ENCODE peak calls at places on chromosome 14, in nine cellular contexts. One of them, this sample, is unnamed.
A peak's percentile ranks its signal among the peaks of the same experiment; 100 is the strongest.

GRCh38 chr14:50544911-50545310 is 12.5 kb upstream of the MAP4K5 start:
- DNase-seq in H9: no peak
- DNase-seq in T-helper 9 cell: no peak
- DNase-seq in effector memory CD8-positive, alpha-beta T cell: no peak
- DNase-seq in RKO: no peak
- DNase-seq in left lung: no peak
- DNase-seq in CD8-positive, alpha-beta T cell: no peak
- DNase-seq in stimulated activated CD4-positive, alpha-beta T cell treated with anti-CD3 and anti-CD28 coated beads, Interleukin-12 subunit alpha, Interleukin-12 subunit beta, amount 100 ng/mL, for 4 hours: no peak
- DNase-seq in Calu3: no peak
- DNase-seq in this sample: no peak

GRCh38 chr14:93019367-93019843 is 96.3 kb downstream of the ITPK1 start:
- DNase-seq in T-helper 9 cell: no peak
- DNase-seq in Calu3: no peak
- DNase-seq in stimulated activated CD4-positive, alpha-beta T cell treated with anti-CD3 and anti-CD28 coated beads, Interleukin-12 subunit alpha, Interleukin-12 subunit beta, amount 100 ng/mL, for 4 hours: no peak
- DNase-seq in H9: no peak
- DNase-seq in CD8-positive, alpha-beta T cell: no peak
- DNase-seq in RKO: no peak
- DNase-seq in effector memory CD8-positive, alpha-beta T cell: no peak
- DNase-seq in left lung: no peak
- DNase-seq in this sample: no peak

GRCh38 chr14:77105554-77105953 is 7.5 kb downstream of the CIPC start:
- DNase-seq in effector memory CD8-positive, alpha-beta T cell: no peak
- DNase-seq in T-helper 9 cell: no peak
- DNase-seq in left lung: no peak
- DNase-seq in Calu3: no peak
- DNase-seq in RKO: no peak
- DNase-seq in H9: no peak
- DNase-seq in stimulated activated CD4-positive, alpha-beta T cell treated with anti-CD3 and anti-CD28 coated beads, Interleukin-12 subunit alpha, Interleukin-12 subunit beta, amount 100 ng/mL, for 4 hours: no peak
- DNase-seq in CD8-positive, alpha-beta T cell: no peak
- DNase-seq in this sample: no peak

GRCh38 chr14:104432611-104433231 is 146.8 kb upstream of the C14orf180 start:
- DNase-seq in CD8-positive, alpha-beta T cell: peak; percentile 7
- DNase-seq in Calu3: no peak
- DNase-seq in effector memory CD8-positive, alpha-beta T cell: no peak
- DNase-seq in H9: peak; percentile 27
- DNase-seq in left lung: peak; percentile 77
- DNase-seq in stimulated activated CD4-positive, alpha-beta T cell treated with anti-CD3 and anti-CD28 coated beads, Interleukin-12 subunit alpha, Interleukin-12 subunit beta, amount 100 ng/mL, for 4 hours: no peak
- DNase-seq in RKO: no peak
- DNase-seq in T-helper 9 cell: no peak
- DNase-seq in this sample: no peak

GRCh38 chr14:104094709-104095425 is 9.4 kb downstream of the ASPG start:
- DNase-seq in effector memory CD8-positive, alpha-beta T cell: peak; percentile 74
- DNase-seq in Calu3: peak; percentile 87
- DNase-seq in left lung: peak; percentile 92
- DNase-seq in RKO: peak; percentile 25
- DNase-seq in H9: peak; percentile 89
- DNase-seq in T-helper 9 cell: peak; percentile 76
- DNase-seq in stimulated activated CD4-positive, alpha-beta T cell treated with anti-CD3 and anti-CD28 coated beads, Interleukin-12 subunit alpha, Interleukin-12 subunit beta, amount 100 ng/mL, for 4 hours: peak; percentile 77
- DNase-seq in CD8-positive, alpha-beta T cell: peak; percentile 71
- DNase-seq in this sample: peak; percentile 79

GRCh38 chr14:94536836-94537235 is 24.4 kb upstream of the SERPINA4 start:
- DNase-seq in stimulated activated CD4-positive, alpha-beta T cell treated with anti-CD3 and anti-CD28 coated beads, Interleukin-12 subunit alpha, Interleukin-12 subunit beta, amount 100 ng/mL, for 4 hours: no peak
- DNase-seq in Calu3: no peak
- DNase-seq in left lung: no peak
- DNase-seq in H9: no peak
- DNase-seq in CD8-positive, alpha-beta T cell: no peak
- DNase-seq in RKO: peak; percentile 50
- DNase-seq in effector memory CD8-positive, alpha-beta T cell: no peak
- DNase-seq in T-helper 9 cell: no peak
- DNase-seq in this sample: no peak

GRCh38 chr14:101235872-101236221 is 325.4 kb upstream of the DIO3 start:
- DNase-seq in stimulated activated CD4-positive, alpha-beta T cell treated with anti-CD3 and anti-CD28 coated beads, Interleukin-12 subunit alpha, Interleukin-12 subunit beta, amount 100 ng/mL, for 4 hours: no peak
- DNase-seq in RKO: no peak
- DNase-seq in Calu3: no peak
- DNase-seq in CD8-positive, alpha-beta T cell: no peak
- DNase-seq in left lung: no peak
- DNase-seq in H9: peak; percentile 26
- DNase-seq in effector memory CD8-positive, alpha-beta T cell: no peak
- DNase-seq in T-helper 9 cell: no peak
- DNase-seq in this sample: no peak

GRCh38 chr14:70642313-70643235 is 858 bp downstream of the TTC9 start:
- DNase-seq in Calu3: peak; percentile 16
- DNase-seq in RKO: no peak
- DNase-seq in H9: no peak
- DNase-seq in T-helper 9 cell: peak; percentile 12
- DNase-seq in effector memory CD8-positive, alpha-beta T cell: peak; percentile 21
- DNase-seq in CD8-positive, alpha-beta T cell: peak; percentile 38
- DNase-seq in stimulated activated CD4-positive, alpha-beta T cell treated with anti-CD3 and anti-CD28 coated beads, Interleukin-12 subunit alpha, Interleukin-12 subunit beta, amount 100 ng/mL, for 4 hours: peak; percentile 30
- DNase-seq in left lung: peak; percentile 79
- DNase-seq in this sample: peak; percentile 15

GRCh38 chr14:104389326-104390220 is 190.0 kb upstream of the C14orf180 start:
- DNase-seq in left lung: peak; percentile 67
- DNase-seq in stimulated activated CD4-positive, alpha-beta T cell treated with anti-CD3 and anti-CD28 coated beads, Interleukin-12 subunit alpha, Interleukin-12 subunit beta, amount 100 ng/mL, for 4 hours: no peak
- DNase-seq in effector memory CD8-positive, alpha-beta T cell: no peak
- DNase-seq in H9: peak; percentile 19
- DNase-seq in CD8-positive, alpha-beta T cell: peak; percentile 22
- DNase-seq in Calu3: no peak
- DNase-seq in T-helper 9 cell: peak; percentile 34
- DNase-seq in RKO: no peak
- DNase-seq in this sample: no peak

GRCh38 chr14:54470701-54471100 is 18.1 kb downstream of the GMFB start:
- DNase-seq in effector memory CD8-positive, alpha-beta T cell: no peak
- DNase-seq in Calu3: peak; percentile 45
- DNase-seq in stimulated activated CD4-positive, alpha-beta T cell treated with anti-CD3 and anti-CD28 coated beads, Interleukin-12 subunit alpha, Interleukin-12 subunit beta, amount 100 ng/mL, for 4 hours: no peak
- DNase-seq in CD8-positive, alpha-beta T cell: no peak
- DNase-seq in H9: no peak
- DNase-seq in T-helper 9 cell: no peak
- DNase-seq in left lung: no peak
- DNase-seq in RKO: no peak
- DNase-seq in this sample: no peak

GRCh38 chr14:101318271-101318670 is 243.0 kb upstream of the DIO3 start:
- DNase-seq in T-helper 9 cell: no peak
- DNase-seq in Calu3: no peak
- DNase-seq in left lung: no peak
- DNase-seq in stimulated activated CD4-positive, alpha-beta T cell treated with anti-CD3 and anti-CD28 coated beads, Interleukin-12 subunit alpha, Interleukin-12 subunit beta, amount 100 ng/mL, for 4 hours: no peak
- DNase-seq in effector memory CD8-positive, alpha-beta T cell: no peak
- DNase-seq in H9: no peak
- DNase-seq in CD8-positive, alpha-beta T cell: no peak
- DNase-seq in RKO: no peak
- DNase-seq in this sample: no peak

GRCh38 chr14:35423621-35424020 is 19.1 kb upstream of the NFKBIA start:
- DNase-seq in H9: no peak
- DNase-seq in Calu3: no peak
- DNase-seq in CD8-positive, alpha-beta T cell: no peak
- DNase-seq in left lung: no peak
- DNase-seq in stimulated activated CD4-positive, alpha-beta T cell treated with anti-CD3 and anti-CD28 coated beads, Interleukin-12 subunit alpha, Interleukin-12 subunit beta, amount 100 ng/mL, for 4 hours: no peak
- DNase-seq in RKO: no peak
- DNase-seq in T-helper 9 cell: no peak
- DNase-seq in effector memory CD8-positive, alpha-beta T cell: no peak
- DNase-seq in this sample: no peak

GRCh38 chr14:82854851-82855250 is 1321.2 kb upstream of the SEL1L start:
- DNase-seq in CD8-positive, alpha-beta T cell: no peak
- DNase-seq in effector memory CD8-positive, alpha-beta T cell: no peak
- DNase-seq in Calu3: no peak
- DNase-seq in T-helper 9 cell: no peak
- DNase-seq in left lung: no peak
- DNase-seq in RKO: no peak
- DNase-seq in stimulated activated CD4-positive, alpha-beta T cell treated with anti-CD3 and anti-CD28 coated beads, Interleukin-12 subunit alpha, Interleukin-12 subunit beta, amount 100 ng/mL, for 4 hours: no peak
- DNase-seq in H9: no peak
- DNase-seq in this sample: no peak

GRCh38 chr14:26276757-26277156 is 321.1 kb downstream of the NOVA1 start:
- DNase-seq in CD8-positive, alpha-beta T cell: no peak
- DNase-seq in left lung: no peak
- DNase-seq in T-helper 9 cell: no peak
- DNase-seq in H9: peak; percentile 52
- DNase-seq in stimulated activated CD4-positive, alpha-beta T cell treated with anti-CD3 and anti-CD28 coated beads, Interleukin-12 subunit alpha, Interleukin-12 subunit beta, amount 100 ng/mL, for 4 hours: no peak
- DNase-seq in effector memory CD8-positive, alpha-beta T cell: no peak
- DNase-seq in Calu3: no peak
- DNase-seq in RKO: peak; percentile 5
- DNase-seq in this sample: no peak

GRCh38 chr14:105095236-105095805 is 30.1 kb upstream of the GPR132 start:
- DNase-seq in CD8-positive, alpha-beta T cell: no peak
- DNase-seq in T-helper 9 cell: no peak
- DNase-seq in Calu3: no peak
- DNase-seq in stimulated activated CD4-positive, alpha-beta T cell treated with anti-CD3 and anti-CD28 coated beads, Interleukin-12 subunit alpha, Interleukin-12 subunit beta, amount 100 ng/mL, for 4 hours: no peak
- DNase-seq in effector memory CD8-positive, alpha-beta T cell: no peak
- DNase-seq in RKO: no peak
- DNase-seq in left lung: no peak
- DNase-seq in H9: no peak
- DNase-seq in this sample: no peak

GRCh38 chr14:26601856-26602255 is 4.0 kb upstream of the NOVA1 start:
- DNase-seq in CD8-positive, alpha-beta T cell: no peak
- DNase-seq in effector memory CD8-positive, alpha-beta T cell: no peak
- DNase-seq in stimulated activated CD4-positive, alpha-beta T cell treated with anti-CD3 and anti-CD28 coated beads, Interleukin-12 subunit alpha, Interleukin-12 subunit beta, amount 100 ng/mL, for 4 hours: no peak
- DNase-seq in RKO: no peak
- DNase-seq in left lung: no peak
- DNase-seq in Calu3: no peak
- DNase-seq in H9: no peak
- DNase-seq in T-helper 9 cell: no peak
- DNase-seq in this sample: no peak

GRCh38 chr14:102943454-102943853 is 21.0 kb downstream of the AMN start:
- DNase-seq in Calu3: no peak
- DNase-seq in effector memory CD8-positive, alpha-beta T cell: no peak
- DNase-seq in RKO: no peak
- DNase-seq in H9: no peak
- DNase-seq in left lung: peak; percentile 54
- DNase-seq in stimulated activated CD4-positive, alpha-beta T cell treated with anti-CD3 and anti-CD28 coated beads, Interleukin-12 subunit alpha, Interleukin-12 subunit beta, amount 100 ng/mL, for 4 hours: no peak
- DNase-seq in T-helper 9 cell: no peak
- DNase-seq in CD8-positive, alpha-beta T cell: no peak
- DNase-seq in this sample: no peak

GRCh38 chr14:87066221-87066817 is 926.7 kb downstream of the GALC start:
- DNase-seq in Calu3: no peak
- DNase-seq in H9: no peak
- DNase-seq in left lung: no peak
- DNase-seq in stimulated activated CD4-positive, alpha-beta T cell treated with anti-CD3 and anti-CD28 coated beads, Interleukin-12 subunit alpha, Interleukin-12 subunit beta, amount 100 ng/mL, for 4 hours: no peak
- DNase-seq in RKO: peak; percentile 9
- DNase-seq in CD8-positive, alpha-beta T cell: no peak
- DNase-seq in T-helper 9 cell: no peak
- DNase-seq in effector memory CD8-positive, alpha-beta T cell: no peak
- DNase-seq in this sample: no peak

GRCh38 chr14:103846569-103847438 is 571 bp downstream of the PPP1R13B start:
- DNase-seq in effector memory CD8-positive, alpha-beta T cell: peak; percentile 18
- DNase-seq in T-helper 9 cell: peak; percentile 28
- DNase-seq in H9: peak; percentile 41
- DNase-seq in CD8-positive, alpha-beta T cell: peak; percentile 19
- DNase-seq in stimulated activated CD4-positive, alpha-beta T cell treated with anti-CD3 and anti-CD28 coated beads, Interleukin-12 subunit alpha, Interleukin-12 subunit beta, amount 100 ng/mL, for 4 hours: peak; percentile 29
- DNase-seq in Calu3: peak; percentile 18
- DNase-seq in RKO: peak; percentile 41
- DNase-seq in left lung: peak; percentile 85
- DNase-seq in this sample: no peak

GRCh38 chr14:80212025-80212402 is 710 bp upstream of the DIO2 start:
- DNase-seq in effector memory CD8-positive, alpha-beta T cell: no peak
- DNase-seq in Calu3: no peak
- DNase-seq in stimulated activated CD4-positive, alpha-beta T cell treated with anti-CD3 and anti-CD28 coated beads, Interleukin-12 subunit alpha, Interleukin-12 subunit beta, amount 100 ng/mL, for 4 hours: no peak
- DNase-seq in RKO: no peak
- DNase-seq in CD8-positive, alpha-beta T cell: no peak
- DNase-seq in left lung: no peak
- DNase-seq in T-helper 9 cell: no peak
- DNase-seq in H9: no peak
- DNase-seq in this sample: no peak

GRCh38 chr14:96057738-96058137 is 18.6 kb downstream of the C14orf132 start:
- DNase-seq in CD8-positive, alpha-beta T cell: no peak
- DNase-seq in T-helper 9 cell: no peak
- DNase-seq in effector memory CD8-positive, alpha-beta T cell: no peak
- DNase-seq in RKO: no peak
- DNase-seq in left lung: no peak
- DNase-seq in H9: no peak
- DNase-seq in stimulated activated CD4-positive, alpha-beta T cell treated with anti-CD3 and anti-CD28 coated beads, Interleukin-12 subunit alpha, Interleukin-12 subunit beta, amount 100 ng/mL, for 4 hours: no peak
- DNase-seq in Calu3: no peak
- DNase-seq in this sample: no peak

GRCh38 chr14:98244162-98244948 is 1027.6 kb downstream of the BCL11B start:
- DNase-seq in left lung: no peak
- DNase-seq in T-helper 9 cell: no peak
- DNase-seq in H9: no peak
- DNase-seq in effector memory CD8-positive, alpha-beta T cell: no peak
- DNase-seq in stimulated activated CD4-positive, alpha-beta T cell treated with anti-CD3 and anti-CD28 coated beads, Interleukin-12 subunit alpha, Interleukin-12 subunit beta, amount 100 ng/mL, for 4 hours: no peak
- DNase-seq in CD8-positive, alpha-beta T cell: no peak
- DNase-seq in RKO: no peak
- DNase-seq in Calu3: no peak
- DNase-seq in this sample: no peak

GRCh38 chr14:93880025-93880820 is 46.9 kb upstream of the FAM181A start:
- DNase-seq in effector memory CD8-positive, alpha-beta T cell: no peak
- DNase-seq in RKO: no peak
- DNase-seq in stimulated activated CD4-positive, alpha-beta T cell treated with anti-CD3 and anti-CD28 coated beads, Interleukin-12 subunit alpha, Interleukin-12 subunit beta, amount 100 ng/mL, for 4 hours: no peak
- DNase-seq in left lung: no peak
- DNase-seq in Calu3: no peak
- DNase-seq in T-helper 9 cell: no peak
- DNase-seq in H9: no peak
- DNase-seq in CD8-positive, alpha-beta T cell: no peak
- DNase-seq in this sample: no peak

GRCh38 chr14:106308839-106309389 is 782.5 kb downstream of the TMEM121 start:
- DNase-seq in H9: peak; percentile 34
- DNase-seq in RKO: peak; percentile 17
- DNase-seq in effector memory CD8-positive, alpha-beta T cell: peak; percentile 60
- DNase-seq in Calu3: peak; percentile 28
- DNase-seq in CD8-positive, alpha-beta T cell: peak; percentile 53
- DNase-seq in T-helper 9 cell: peak; percentile 69
- DNase-seq in stimulated activated CD4-positive, alpha-beta T cell treated with anti-CD3 and anti-CD28 coated beads, Interleukin-12 subunit alpha, Interleukin-12 subunit beta, amount 100 ng/mL, for 4 hours: peak; percentile 73
- DNase-seq in left lung: peak; percentile 61
- DNase-seq in this sample: peak; percentile 53

GRCh38 chr14:63777024-63777423 is 49.2 kb upstream of the SGPP1 start:
- DNase-seq in Calu3: no peak
- DNase-seq in stimulated activated CD4-positive, alpha-beta T cell treated with anti-CD3 and anti-CD28 coated beads, Interleukin-12 subunit alpha, Interleukin-12 subunit beta, amount 100 ng/mL, for 4 hours: no peak
- DNase-seq in RKO: peak; percentile 51
- DNase-seq in T-helper 9 cell: no peak
- DNase-seq in CD8-positive, alpha-beta T cell: no peak
- DNase-seq in left lung: no peak
- DNase-seq in H9: no peak
- DNase-seq in effector memory CD8-positive, alpha-beta T cell: no peak
- DNase-seq in this sample: no peak

GRCh38 chr14:69226736-69227135 is 33.2 kb upstream of the GALNT16 start:
- DNase-seq in CD8-positive, alpha-beta T cell: no peak
- DNase-seq in Calu3: no peak
- DNase-seq in H9: no peak
- DNase-seq in stimulated activated CD4-positive, alpha-beta T cell treated with anti-CD3 and anti-CD28 coated beads, Interleukin-12 subunit alpha, Interleukin-12 subunit beta, amount 100 ng/mL, for 4 hours: no peak
- DNase-seq in left lung: no peak
- DNase-seq in RKO: peak; percentile 20
- DNase-seq in effector memory CD8-positive, alpha-beta T cell: no peak
- DNase-seq in T-helper 9 cell: no peak
- DNase-seq in this sample: no peak

GRCh38 chr14:29930283-29930682 is 2.6 kb upstream of the PRKD1 start:
- DNase-seq in effector memory CD8-positive, alpha-beta T cell: no peak
- DNase-seq in stimulated activated CD4-positive, alpha-beta T cell treated with anti-CD3 and anti-CD28 coated beads, Interleukin-12 subunit alpha, Interleukin-12 subunit beta, amount 100 ng/mL, for 4 hours: no peak
- DNase-seq in Calu3: no peak
- DNase-seq in RKO: peak; percentile 39
- DNase-seq in T-helper 9 cell: no peak
- DNase-seq in CD8-positive, alpha-beta T cell: no peak
- DNase-seq in left lung: no peak
- DNase-seq in H9: no peak
- DNase-seq in this sample: no peak

GRCh38 chr14:56181666-56182065 is 63.5 kb downstream of the PELI2 start:
- DNase-seq in stimulated activated CD4-positive, alpha-beta T cell treated with anti-CD3 and anti-CD28 coated beads, Interleukin-12 subunit alpha, Interleukin-12 subunit beta, amount 100 ng/mL, for 4 hours: no peak
- DNase-seq in left lung: no peak
- DNase-seq in Calu3: peak; percentile 76
- DNase-seq in effector memory CD8-positive, alpha-beta T cell: no peak
- DNase-seq in T-helper 9 cell: no peak
- DNase-seq in RKO: no peak
- DNase-seq in H9: no peak
- DNase-seq in CD8-positive, alpha-beta T cell: no peak
- DNase-seq in this sample: no peak

GRCh38 chr14:22231022-22231421 is 358.0 kb downstream of the DAD1 start:
- DNase-seq in stimulated activated CD4-positive, alpha-beta T cell treated with anti-CD3 and anti-CD28 coated beads, Interleukin-12 subunit alpha, Interleukin-12 subunit beta, amount 100 ng/mL, for 4 hours: no peak
- DNase-seq in H9: no peak
- DNase-seq in RKO: no peak
- DNase-seq in CD8-positive, alpha-beta T cell: peak; percentile 35
- DNase-seq in effector memory CD8-positive, alpha-beta T cell: peak; percentile 1
- DNase-seq in T-helper 9 cell: no peak
- DNase-seq in left lung: no peak
- DNase-seq in Calu3: no peak
- DNase-seq in this sample: no peak

GRCh38 chr14:38669027-38669426 is 413.1 kb upstream of the CLEC14A start:
- DNase-seq in left lung: no peak
- DNase-seq in H9: no peak
- DNase-seq in effector memory CD8-positive, alpha-beta T cell: no peak
- DNase-seq in T-helper 9 cell: no peak
- DNase-seq in CD8-positive, alpha-beta T cell: no peak
- DNase-seq in stimulated activated CD4-positive, alpha-beta T cell treated with anti-CD3 and anti-CD28 coated beads, Interleukin-12 subunit alpha, Interleukin-12 subunit beta, amount 100 ng/mL, for 4 hours: no peak
- DNase-seq in RKO: no peak
- DNase-seq in Calu3: no peak
- DNase-seq in this sample: no peak

GRCh38 chr14:80714489-80714888 is 227.0 kb downstream of the CEP128 start:
- DNase-seq in CD8-positive, alpha-beta T cell: no peak
- DNase-seq in left lung: no peak
- DNase-seq in RKO: no peak
- DNase-seq in T-helper 9 cell: no peak
- DNase-seq in Calu3: no peak
- DNase-seq in effector memory CD8-positive, alpha-beta T cell: no peak
- DNase-seq in H9: no peak
- DNase-seq in stimulated activated CD4-positive, alpha-beta T cell treated with anti-CD3 and anti-CD28 coated beads, Interleukin-12 subunit alpha, Interleukin-12 subunit beta, amount 100 ng/mL, for 4 hours: no peak
- DNase-seq in this sample: no peak